ENCODE peak calls at places on chromosomes 5 and 9, in seven cellular contexts. F is A549; W is BE2C; V is iPS DF 6.9; S is esophagus squamous epithelium; I is heart right ventricle; N is CD4-positive, alpha-beta memory T cell. B is an unnamed sample.

GRCh38 chr5:180047667-180048066 is 23.9 kb downstream of the RNF130 start:
- DNase-seq in I (peak; percentile 55), W (no peak), N (no peak), F (no peak), V (no peak), S (no peak), B (no peak)

GRCh38 chr9:112180387-112180881 is 5.3 kb upstream of the SUSD1 start:
- DNase-seq in F (no peak), V (no peak), W (no peak), S (no peak), I (no peak), N (peak; percentile 52), B (peak; percentile 55)

GRCh38 chr5:146947181-146947941 is 68.8 kb upstream of the PPP2R2B start:
- DNase-seq in I (no peak), N (peak; percentile 5), S (no peak), V (peak; percentile 29), W (peak; percentile 59), F (peak; percentile 1), B (no peak)

GRCh38 chr9:115999498-115999897 is 154.1 kb upstream of the PAPPA start:
- DNase-seq in F (no peak), V (no peak), N (no peak), W (no peak), S (no peak), I (no peak), B (no peak)

GRCh38 chr5:34410411-34411139 is 245.6 kb upstream of the RAI14 start:
- DNase-seq in I (no peak), S (no peak), V (no peak), N (no peak), F (no peak), W (no peak), B (no peak)

GRCh38 chr5:53357439-53357838 is 123.0 kb upstream of the FST start:
- DNase-seq in N (no peak), V (no peak), S (no peak), W (no peak), F (no peak), I (no peak), B (no peak)

GRCh38 chr5:127072861-127073846 is at the start of gene C5orf63:
- DNase-seq in S (no peak), V (no peak), I (peak; percentile 71), N (peak; percentile 70), F (peak; percentile 61), W (peak; percentile 77), B (peak; percentile 58)

GRCh38 chr9:88342246-88342645 is 46.0 kb upstream of the SPIN1 start:
- DNase-seq in F (no peak), V (no peak), I (no peak), S (no peak), W (no peak), N (no peak), B (no peak)

GRCh38 chr5:133154274-133155088 is 102.7 kb downstream of the HSPA4 start:
- DNase-seq in F (no peak), S (no peak), V (no peak), I (no peak), W (no peak), N (no peak), B (no peak)

GRCh38 chr9:33113799-33114547 is 37.5 kb upstream of the SMU1 start:
- DNase-seq in S (no peak), F (no peak), W (no peak), I (no peak), N (no peak), V (no peak), B (no peak)

GRCh38 chr5:371811-372555 is 50.5 kb downstream of the AHRR start:
- DNase-seq in V (no peak), S (no peak), N (no peak), F (no peak), W (no peak), I (no peak), B (no peak)

GRCh38 chr5:81235287-81236072 is 2.4 kb downstream of the CKMT2 start:
- DNase-seq in S (no peak), V (no peak), F (no peak), W (no peak), N (no peak), I (peak; percentile 29), B (no peak)

GRCh38 chr5:1011226-1011631 is 2.6 kb downstream of the NKD2 start:
- DNase-seq in N (peak; percentile 48), W (peak; percentile 2), F (peak; percentile 77), S (no peak), I (peak; percentile 16), V (peak; percentile 70), B (peak; percentile 55)

GRCh38 chr9:136539427-136540412 is 6.1 kb downstream of the NOTCH1 start:
- DNase-seq in S (peak; percentile 86), F (no peak), I (peak; percentile 89), N (peak; percentile 70), W (no peak), V (no peak), B (peak; percentile 81)

GRCh38 chr9:130835441-130836298 is 616 bp downstream of the ABL1 start:
- DNase-seq in W (peak; percentile 69), F (peak; percentile 45), S (no peak), V (no peak), I (peak; percentile 47), N (peak; percentile 16), B (peak; percentile 19)

GRCh38 chr5:40106847-40107246 is 572.9 kb upstream of the PTGER4 start:
- DNase-seq in V (no peak), F (no peak), W (no peak), I (no peak), N (no peak), S (no peak), B (no peak)

GRCh38 chr5:39520232-39520572 is 95.4 kb upstream of the DAB2 start:
- DNase-seq in F (no peak), V (no peak), W (no peak), I (no peak), N (no peak), S (no peak), B (no peak)

GRCh38 chr5:96995419-96995818 is 59.5 kb downstream of the LNPEP start:
- DNase-seq in S (no peak), I (no peak), V (no peak), W (no peak), N (no peak), F (no peak), B (no peak)

GRCh38 chr5:166509085-166509484 is 1782.4 kb upstream of the WWC1 start:
- DNase-seq in N (no peak), S (no peak), F (no peak), W (no peak), I (no peak), V (peak; percentile 20), B (no peak)

GRCh38 chr9:4225291-4226119 is 74.4 kb downstream of the GLIS3 start:
- DNase-seq in V (no peak), W (no peak), S (no peak), N (no peak), I (no peak), F (no peak), B (no peak)

GRCh38 chr5:14663734-14664269 is 716 bp upstream of the OTULIN start:
- DNase-seq in S (no peak), N (no peak), V (no peak), F (no peak), I (no peak), W (peak; percentile 14), B (no peak)

GRCh38 chr5:14591548-14591947 is 10.0 kb downstream of the OTULINL start:
- DNase-seq in N (no peak), S (no peak), F (no peak), V (no peak), I (no peak), W (no peak), B (no peak)

GRCh38 chr9:71758785-71759184 is 9.5 kb downstream of the CEMIP2 start:
- DNase-seq in W (no peak), F (no peak), V (no peak), N (no peak), S (no peak), I (no peak), B (no peak)

GRCh38 chr9:14902561-14902960 is 7.7 kb downstream of the FREM1 start:
- DNase-seq in S (no peak), N (no peak), W (no peak), I (no peak), F (no peak), V (no peak), B (no peak)

GRCh38 chr9:135896205-135896604 is 11.1 kb downstream of the CAMSAP1 start:
- DNase-seq in I (no peak), S (no peak), N (no peak), V (no peak), W (no peak), F (no peak), B (no peak)

GRCh38 chr5:172612771-172613170 is 28.3 kb upstream of the NEURL1B start:
- DNase-seq in V (no peak), W (no peak), N (no peak), I (no peak), F (no peak), S (no peak), B (no peak)

GRCh38 chr5:131994090-131994489 is 17.4 kb downstream of the ACSL6 start:
- DNase-seq in V (no peak), W (no peak), N (no peak), I (no peak), F (no peak), S (no peak), B (no peak)

GRCh38 chr9:91817493-91818225 is 132.4 kb downstream of the ROR2 start:
- DNase-seq in I (no peak), W (no peak), N (no peak), S (no peak), F (no peak), V (no peak), B (no peak)

GRCh38 chr5:63963080-63963735 is 963 bp upstream of the HTR1A start:
- DNase-seq in W (peak; percentile 46), F (peak; percentile 28), V (peak; percentile 48), S (no peak), N (no peak), I (no peak), B (no peak)
- H3K4me3 ChIP-seq in W (no peak overlapping the region), F (no peak overlapping the region), V (no peak overlapping the region), S (no peak overlapping the region), N (no peak overlapping the region), I (no peak overlapping the region), B (no peak overlapping the region)

GRCh38 chr9:70262384-70262783 is 3.6 kb downstream of the SMC5 start:
- DNase-seq in F (no peak), N (no peak), S (no peak), W (no peak), V (no peak), I (no peak), B (no peak)
- H3K4me1 ChIP-seq in F (peaks cover 7% of the 10 kb centered on the region), N (peaks cover 66% of the 10 kb centered on the region), S (peaks cover 58% of the 10 kb centered on the region), W (no peaks in the 10 kb centered on the region), V (no peaks in the 10 kb centered on the region), I (peaks cover 56% of the 10 kb centered on the region), B (peaks cover 33% of the 10 kb centered on the region)

GRCh38 chr5:17738461-17738860 is 104.2 kb downstream of the TAF11L14 start:
- DNase-seq in V (no peak), W (no peak), N (no peak), S (no peak), F (no peak), I (no peak), B (no peak)
- H3K4me3 ChIP-seq in V (no peak overlapping the region), W (no peak overlapping the region), N (no peak overlapping the region), S (no peak overlapping the region), F (no peak overlapping the region), I (no peak overlapping the region), B (no peak overlapping the region)

DNA sequence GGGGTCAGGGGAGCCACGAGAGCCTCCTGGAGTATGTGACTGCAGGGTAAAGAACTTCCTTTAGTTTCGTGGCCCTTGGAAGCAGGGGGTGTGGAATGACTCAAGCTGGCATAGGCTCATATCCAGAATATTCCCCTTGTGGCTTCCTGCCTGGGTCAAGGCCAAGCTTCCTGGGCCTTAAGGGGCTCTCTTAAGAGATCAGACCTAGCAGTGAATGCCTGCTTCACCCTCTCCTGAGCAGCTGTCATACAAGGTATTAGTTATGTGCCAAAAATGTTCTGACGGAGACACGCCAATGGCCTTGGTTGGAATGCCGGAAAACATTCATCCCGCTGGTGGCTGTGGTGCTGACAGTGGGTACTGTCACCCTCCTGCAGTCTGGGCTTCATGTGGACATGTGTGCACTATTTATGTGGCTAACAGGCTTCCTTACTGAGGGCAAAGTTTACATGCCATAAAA is 157.0 kb downstream of the MACROH2A1 start:
- DNase-seq in V (no peak), N (no peak), W (peak; percentile 3), F (no peak), I (no peak), S (no peak), B (no peak)
- H3K4me1 ChIP-seq in V (peaks cover 2% of the 10 kb centered on the region), N (no peaks in the 10 kb centered on the region), W (peaks cover 42% of the 10 kb centered on the region), F (peaks cover 42% of the 10 kb centered on the region), I (peaks cover 66% of the 10 kb centered on the region), S (peaks cover 100% of the 10 kb centered on the region), B (no peaks in the 10 kb centered on the region)